ENCODE peak calls at places on chromosomes 11 and 22, in five cellular contexts. W is spleen, K is sigmoid colon, G is HCT116, U is endothelial cell of umbilical vein. X is an unnamed sample.

GRCh38 chr11:46120361-46120710 is 918 bp downstream of the PHF21A start:
- DNase-seq in W (peak), U (no peak), G (no peak), K (peak), X (no peak)

GRCh38 chr11:11010624-11011127 is 152.8 kb upstream of the ZBED5 start:
- DNase-seq in U (peak), W (no peak), G (peak), K (no peak), X (no peak)

GRCh38 chr22:38132136-38132535 is 21.7 kb upstream of the BAIAP2L2 start:
- DNase-seq in G (no peak), W (peak), K (no peak), U (no peak), X (no peak)

GRCh38 chr11:131855320-131855719 is 484.9 kb downstream of the NTM start:
- DNase-seq in K (no peak), W (no peak), G (no peak), U (peak), X (no peak)

GRCh38 chr11:95228081-95228859 is 2.7 kb downstream of the SESN3 start:
- DNase-seq in W (no peak), U (peak), G (no peak), K (no peak), X (no peak)

GRCh38 chr22:19774628-19775027 is 14.1 kb downstream of the TBX1 start:
- DNase-seq in W (no peak), U (no peak), K (no peak), G (no peak), X (no peak)

GRCh38 chr11:119721129-119722120 is 7.6 kb downstream of the NECTIN1 start:
- DNase-seq in G (no peak), U (peak), K (no peak), W (no peak), X (no peak)

GRCh38 chr22:18013436-18013835 is 10.9 kb downstream of the MICAL3 start:
- DNase-seq in K (no peak), U (no peak), W (no peak), G (no peak), X (no peak)

GRCh38 chr11:69306821-69307220 is 12.9 kb downstream of the MYEOV start:
- DNase-seq in W (no peak), K (peak), U (no peak), G (no peak), X (no peak)

GRCh38 chr11:98003606-98004371 is 1017.0 kb upstream of the CNTN5 start:
- DNase-seq in G (no peak), W (no peak), U (no peak), K (no peak), X (no peak)

GRCh38 chr22:40407831-40408717 is 37.7 kb downstream of the SGSM3 start:
- DNase-seq in U (no peak), W (peak), G (no peak), K (no peak), X (no peak)

GRCh38 chr11:85717360-85717927 is 31.4 kb upstream of the CCDC89 start:
- DNase-seq in K (no peak), U (no peak), W (no peak), G (no peak), X (no peak)

GRCh38 chr11:128853556-128853955 is 13.5 kb downstream of the KCNJ1 start:
- DNase-seq in G (no peak), K (peak), W (no peak), U (no peak), X (no peak)

GRCh38 chr11:125489166-125489565 is 6.9 kb downstream of the FEZ1 start:
- DNase-seq in K (no peak), G (no peak), U (no peak), W (no peak), X (no peak)

GRCh38 chr11:3129591-3130268 is 35.4 kb downstream of the OSBPL5 start:
- DNase-seq in K (peak), W (peak), G (no peak), U (no peak), X (no peak)

GRCh38 chr22:38513063-38513462 is 7.0 kb upstream of the DDX17 start:
- DNase-seq in W (peak), U (no peak), K (no peak), G (no peak), X (peak)

GRCh38 chr22:50606126-50606525 is 5.5 kb downstream of the MAPK8IP2 start:
- DNase-seq in K (peak), G (no peak), W (no peak), U (no peak), X (peak)

GRCh38 chr11:20111871-20112270 is 48.4 kb downstream of the DBX1 start:
- DNase-seq in W (no peak), U (no peak), K (no peak), G (no peak), X (no peak)

GRCh38 chr11:73001615-73002014 is 140.5 kb downstream of the FCHSD2 start:
- DNase-seq in U (peak), W (no peak), K (no peak), G (no peak), X (no peak)

GRCh38 chr11:2837096-2837601 is 48.4 kb downstream of the CDKN1C start:
- DNase-seq in K (peak), G (peak), U (no peak), W (no peak), X (no peak)

GRCh38 chr22:49964493-49965290 is 4.1 kb downstream of the PIM3 start:
- DNase-seq in W (peak), G (no peak), U (no peak), K (peak), X (no peak)

GRCh38 chr11:32231909-32232493 is 141.1 kb downstream of the RCN1 start:
- DNase-seq in W (no peak), K (no peak), U (peak), G (peak), X (no peak)

GRCh38 chr11:38384568-38384967 is 1786.5 kb upstream of the RAG2 start:
- DNase-seq in G (no peak), U (no peak), K (no peak), W (no peak), X (no peak)

GRCh38 chr22:38202437-38203089 is 769 bp downstream of the MAFF start:
- DNase-seq in W (peak), U (peak), G (no peak), K (peak), X (no peak)

GRCh38 chr22:49976439-49977175 is 16.0 kb downstream of the PIM3 start:
- DNase-seq in W (no peak), K (no peak), G (no peak), U (no peak), X (peak)

GRCh38 chr22:42931421-42932196 is 74.5 kb upstream of the ARFGAP3 start:
- DNase-seq in U (no peak), G (no peak), W (peak), K (no peak), X (peak)

GRCh38 chr22:27391092-27391770 is 410.3 kb downstream of the MN1 start:
- DNase-seq in G (no peak), W (no peak), K (peak), U (no peak), X (no peak)

GRCh38 chr11:61283613-61284012 is 11.5 kb downstream of the VWCE start:
- DNase-seq in U (no peak), G (no peak), K (no peak), W (no peak), X (no peak)

GRCh38 chr11:61277973-61278565 is 17.0 kb downstream of the VWCE start:
- DNase-seq in W (no peak), U (no peak), G (no peak), K (no peak), X (no peak)

GRCh38 chr11:61279934-61280656 is 15.0 kb downstream of the VWCE start:
- DNase-seq in K (no peak), G (no peak), W (no peak), U (no peak), X (no peak)

GRCh38 chr11:61280883-61281580 is 14.1 kb downstream of the VWCE start:
- DNase-seq in U (no peak), G (no peak), W (no peak), K (no peak), X (no peak)

GRCh38 chr11:61281581-61282250 is 13.4 kb downstream of the VWCE start:
- DNase-seq in K (peak), U (peak), G (peak), W (no peak), X (peak)
- TF ChIP-seq POLR2AphosphoS5 in K (no peak), U (no peak), G (no peak), W (no peak), X (no peak)

DNA sequence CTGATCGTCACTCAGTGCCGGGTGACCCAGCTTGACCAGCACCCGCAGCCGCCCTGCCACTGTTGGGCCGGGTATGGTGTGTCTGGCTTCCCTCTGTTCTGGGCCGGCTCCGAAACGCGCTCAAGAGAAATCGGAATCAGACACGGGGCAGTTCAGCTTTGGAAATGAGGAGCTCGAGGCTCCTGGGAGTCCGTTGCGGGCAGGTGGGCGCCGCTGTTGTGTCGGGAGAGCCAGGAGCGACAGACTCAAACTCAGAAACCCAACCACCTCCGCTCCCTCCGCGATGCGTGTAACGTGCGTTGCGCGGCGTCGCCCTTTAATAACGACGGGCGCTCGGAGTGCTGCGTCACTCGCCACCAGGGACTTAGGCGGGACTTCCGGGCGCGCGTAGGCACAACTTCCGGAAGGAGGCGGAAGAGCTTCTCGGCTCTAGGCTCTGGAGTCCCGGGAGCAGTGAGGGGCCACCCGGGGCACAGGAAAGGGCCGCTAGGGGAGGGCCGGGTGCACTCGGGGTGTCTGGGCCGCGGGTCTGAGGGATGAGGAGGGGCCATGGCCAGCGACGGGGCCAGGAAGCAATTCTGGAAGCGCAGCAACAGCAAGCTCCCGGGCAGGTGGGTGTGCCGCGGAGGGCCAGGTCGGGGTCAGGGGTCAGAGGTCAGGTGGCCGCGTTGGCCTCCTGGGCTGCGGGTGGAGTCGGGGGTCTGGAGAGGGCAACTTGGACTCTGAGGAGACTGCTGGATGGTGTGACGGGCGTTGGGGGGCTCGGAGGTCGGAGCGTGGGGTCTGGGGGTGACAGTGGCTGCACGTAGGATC is at the start of gene TBC1D22A:
- DNase-seq in W (peak), K (peak), G (peak), U (peak), X (peak)
- TF ChIP-seq POLR2A in W (peak), K (peak), G (peak), U (peak), X (peak)

DNA sequence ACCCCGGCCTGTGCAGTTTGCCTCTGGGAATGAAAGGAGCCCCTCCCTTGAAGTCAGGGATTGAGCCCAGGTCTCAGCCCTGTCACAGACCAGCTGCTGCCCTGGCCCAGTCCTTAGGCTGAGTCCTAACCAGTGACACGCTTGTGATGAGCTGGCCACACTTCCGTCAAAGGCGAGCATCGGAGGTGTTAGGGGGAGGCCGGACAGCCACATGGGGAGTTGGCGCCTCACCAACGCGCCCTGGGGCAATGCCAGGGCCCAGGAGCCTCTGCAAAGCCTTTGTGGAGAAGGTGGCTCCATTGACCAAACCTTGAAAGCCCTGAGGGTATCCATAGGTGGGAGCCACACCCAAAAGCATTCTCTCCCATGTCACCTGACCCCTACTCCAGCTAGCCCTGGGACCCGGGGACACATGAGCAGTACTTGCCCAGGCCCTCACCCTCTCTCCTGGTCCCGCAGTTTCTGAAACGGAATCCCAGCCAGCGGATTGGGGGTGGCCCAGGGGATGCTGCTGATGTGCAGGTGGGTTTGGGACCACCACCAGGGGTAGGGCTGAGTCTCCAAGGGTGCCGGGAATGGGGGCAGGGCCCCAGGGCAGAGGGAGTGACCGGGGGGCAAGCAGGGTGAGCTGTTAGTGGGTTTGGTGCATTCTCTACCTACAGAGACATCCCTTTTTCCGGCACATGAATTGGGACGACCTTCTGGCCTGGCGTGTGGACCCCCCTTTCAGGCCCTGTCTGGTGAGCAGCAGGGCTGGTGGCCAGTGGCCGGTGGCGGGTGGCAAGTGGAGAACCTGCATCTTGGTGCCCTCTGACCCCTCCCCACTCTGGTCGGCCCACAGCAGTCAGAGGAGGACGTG is 3.7 kb downstream of the PTPRCAP start:
- DNase-seq in K (no peak), W (peak), G (no peak), U (no peak), X (no peak)
- TF ChIP-seq POLR2AphosphoS5 in K (no peak), W (peak), G (no peak), U (no peak), X (no peak)

GRCh38 chr11:35614949-35615569 is 3.2 kb upstream of the FJX1 start:
- DNase-seq in G (no peak), W (no peak), U (no peak), K (no peak), X (no peak)

GRCh38 chr11:35605691-35606090 is 12.6 kb upstream of the FJX1 start:
- DNase-seq in K (no peak), U (no peak), G (no peak), W (no peak), X (no peak)

GRCh38 chr11:35608502-35608901 is 9.8 kb upstream of the FJX1 start:
- DNase-seq in K (no peak), W (no peak), U (no peak), G (no peak), X (no peak)

GRCh38 chr11:35609656-35610055 is 8.6 kb upstream of the FJX1 start:
- DNase-seq in U (no peak), W (no peak), G (no peak), K (no peak), X (no peak)

GRCh38 chr11:35610636-35611035 is 7.6 kb upstream of the FJX1 start:
- DNase-seq in K (no peak), U (no peak), W (no peak), G (no peak), X (no peak)
- TF ChIP-seq POLR2A in K (no peak), U (no peak), W (no peak), G (no peak), X (no peak)

GRCh38 chr11:76797341-76798201 is 14.4 kb downstream of the TSKU start:
- DNase-seq in K (peak), G (no peak), U (no peak), W (peak), X (no peak)
- TF ChIP-seq POLR2AphosphoS5 in K (no peak), G (no peak), U (no peak), W (no peak), X (no peak)

X was measured in GM12892.